ENCODE peak calls at places on chromosomes 4 and X, in eight cellular contexts. One of them, this sample, is unnamed.

GRCh38 chrX:110806145-110806544 is 10.5 kb upstream of the CHRDL1 start:
- DNase-seq in foreskin keratinocyte: no peak
- DNase-seq in hepatocyte: no peak
- DNase-seq in endothelial cell: no peak
- DNase-seq in upper lobe of left lung: no peak
- DNase-seq in tibial artery: no peak
- DNase-seq in right lobe of liver: no peak
- DNase-seq in right atrium auricular region: no peak
- DNase-seq in this sample: no peak

GRCh38 chr4:159290321-159291030 is 187.6 kb downstream of the RAPGEF2 start:
- DNase-seq in tibial artery: no peak
- DNase-seq in foreskin keratinocyte: peak
- DNase-seq in right atrium auricular region: no peak
- DNase-seq in hepatocyte: no peak
- DNase-seq in right lobe of liver: no peak
- DNase-seq in endothelial cell: no peak
- DNase-seq in upper lobe of left lung: no peak
- DNase-seq in this sample: no peak

GRCh38 chrX:7076245-7076661 is 71.3 kb upstream of the STS start:
- DNase-seq in endothelial cell: no peak
- DNase-seq in foreskin keratinocyte: no peak
- DNase-seq in upper lobe of left lung: no peak
- DNase-seq in right lobe of liver: peak
- DNase-seq in hepatocyte: no peak
- DNase-seq in right atrium auricular region: no peak
- DNase-seq in tibial artery: no peak
- DNase-seq in this sample: no peak

GRCh38 chrX:129534816-129535578 is 5.1 kb upstream of the OCRL start:
- DNase-seq in upper lobe of left lung: no peak
- DNase-seq in right atrium auricular region: no peak
- DNase-seq in endothelial cell: no peak
- DNase-seq in right lobe of liver: no peak
- DNase-seq in hepatocyte: no peak
- DNase-seq in tibial artery: no peak
- DNase-seq in foreskin keratinocyte: peak
- DNase-seq in this sample: no peak

GRCh38 chr4:498328-498919 is 532 bp downstream of the ZNF721 start:
- DNase-seq in hepatocyte: no peak
- DNase-seq in upper lobe of left lung: no peak
- DNase-seq in right atrium auricular region: no peak
- DNase-seq in right lobe of liver: no peak
- DNase-seq in tibial artery: no peak
- DNase-seq in foreskin keratinocyte: no peak
- DNase-seq in endothelial cell: no peak
- DNase-seq in this sample: no peak

GRCh38 chr4:8238061-8238511 is 31.5 kb upstream of the HTRA3 start:
- DNase-seq in foreskin keratinocyte: no peak
- DNase-seq in hepatocyte: peak
- DNase-seq in upper lobe of left lung: peak
- DNase-seq in right atrium auricular region: no peak
- DNase-seq in endothelial cell: no peak
- DNase-seq in tibial artery: no peak
- DNase-seq in right lobe of liver: peak
- DNase-seq in this sample: peak

GRCh38 chrX:153481043-153481442 is 10.7 kb upstream of the HAUS7 start:
- DNase-seq in tibial artery: no peak
- DNase-seq in right atrium auricular region: no peak
- DNase-seq in upper lobe of left lung: no peak
- DNase-seq in right lobe of liver: no peak
- DNase-seq in foreskin keratinocyte: no peak
- DNase-seq in endothelial cell: no peak
- DNase-seq in hepatocyte: no peak
- DNase-seq in this sample: no peak

GRCh38 chr4:1326751-1327525 is 20.1 kb upstream of the UVSSA start:
- DNase-seq in right atrium auricular region: no peak
- DNase-seq in right lobe of liver: peak
- DNase-seq in endothelial cell: no peak
- DNase-seq in tibial artery: no peak
- DNase-seq in foreskin keratinocyte: no peak
- DNase-seq in upper lobe of left lung: peak
- DNase-seq in hepatocyte: no peak
- DNase-seq in this sample: no peak

GRCh38 chr4:127782275-127783025 is at the start of gene HSPA4L:
- DNase-seq in right lobe of liver: peak
- DNase-seq in endothelial cell: peak
- DNase-seq in upper lobe of left lung: peak
- DNase-seq in hepatocyte: peak
- DNase-seq in foreskin keratinocyte: peak
- DNase-seq in tibial artery: peak
- DNase-seq in right atrium auricular region: peak
- DNase-seq in this sample: peak

GRCh38 chrX:9677098-9677739 is 88.4 kb downstream of the GPR143 start:
- DNase-seq in tibial artery: no peak
- DNase-seq in right atrium auricular region: no peak
- DNase-seq in upper lobe of left lung: no peak
- DNase-seq in endothelial cell: no peak
- DNase-seq in hepatocyte: no peak
- DNase-seq in right lobe of liver: no peak
- DNase-seq in foreskin keratinocyte: peak
- DNase-seq in this sample: no peak

GRCh38 chr4:109574443-109574850 is 14.4 kb downstream of the MCUB start:
- DNase-seq in tibial artery: no peak
- DNase-seq in hepatocyte: peak
- DNase-seq in endothelial cell: no peak
- DNase-seq in foreskin keratinocyte: no peak
- DNase-seq in right lobe of liver: no peak
- DNase-seq in right atrium auricular region: no peak
- DNase-seq in upper lobe of left lung: no peak
- DNase-seq in this sample: no peak

GRCh38 chr4:183299464-183299863 is 20.6 kb downstream of the CLDN22 start:
- DNase-seq in upper lobe of left lung: no peak
- DNase-seq in right atrium auricular region: no peak
- DNase-seq in hepatocyte: no peak
- DNase-seq in right lobe of liver: no peak
- DNase-seq in endothelial cell: no peak
- DNase-seq in foreskin keratinocyte: no peak
- DNase-seq in tibial artery: no peak
- DNase-seq in this sample: no peak

GRCh38 chr4:94507708-94508107 is 56.0 kb downstream of the PDLIM5 start:
- DNase-seq in right lobe of liver: no peak
- DNase-seq in right atrium auricular region: peak
- DNase-seq in tibial artery: peak
- DNase-seq in endothelial cell: no peak
- DNase-seq in foreskin keratinocyte: peak
- DNase-seq in upper lobe of left lung: no peak
- DNase-seq in hepatocyte: peak
- DNase-seq in this sample: no peak

GRCh38 chr4:87465739-87466366 is 43.5 kb downstream of the NUDT9 start:
- DNase-seq in endothelial cell: peak
- DNase-seq in tibial artery: no peak
- DNase-seq in right atrium auricular region: no peak
- DNase-seq in foreskin keratinocyte: no peak
- DNase-seq in upper lobe of left lung: no peak
- DNase-seq in hepatocyte: peak
- DNase-seq in right lobe of liver: no peak
- DNase-seq in this sample: no peak

GRCh38 chr4:139692300-139693012 is 26.8 kb downstream of the MGST2 start:
- DNase-seq in right atrium auricular region: no peak
- DNase-seq in endothelial cell: peak
- DNase-seq in tibial artery: no peak
- DNase-seq in upper lobe of left lung: no peak
- DNase-seq in foreskin keratinocyte: no peak
- DNase-seq in right lobe of liver: no peak
- DNase-seq in hepatocyte: peak
- DNase-seq in this sample: no peak

GRCh38 chr4:110514889-110515479 is 39.0 kb downstream of the ENPEP start:
- DNase-seq in foreskin keratinocyte: no peak
- DNase-seq in right lobe of liver: no peak
- DNase-seq in right atrium auricular region: no peak
- DNase-seq in endothelial cell: no peak
- DNase-seq in tibial artery: no peak
- DNase-seq in upper lobe of left lung: no peak
- DNase-seq in hepatocyte: peak
- DNase-seq in this sample: no peak

GRCh38 chr4:112352736-112353135 is 55.6 kb downstream of the ALPK1 start:
- DNase-seq in tibial artery: no peak
- DNase-seq in foreskin keratinocyte: no peak
- DNase-seq in right atrium auricular region: no peak
- DNase-seq in right lobe of liver: no peak
- DNase-seq in hepatocyte: no peak
- DNase-seq in endothelial cell: no peak
- DNase-seq in upper lobe of left lung: no peak
- DNase-seq in this sample: no peak

GRCh38 chr4:112343330-112343729 is 46.2 kb downstream of the ALPK1 start:
- DNase-seq in endothelial cell: no peak
- DNase-seq in right lobe of liver: no peak
- DNase-seq in tibial artery: no peak
- DNase-seq in right atrium auricular region: no peak
- DNase-seq in foreskin keratinocyte: no peak
- DNase-seq in upper lobe of left lung: no peak
- DNase-seq in hepatocyte: no peak
- DNase-seq in this sample: no peak

GRCh38 chr4:112348488-112349158 is 51.5 kb downstream of the ALPK1 start:
- DNase-seq in right lobe of liver: no peak
- DNase-seq in right atrium auricular region: peak
- DNase-seq in foreskin keratinocyte: no peak
- DNase-seq in tibial artery: peak
- DNase-seq in endothelial cell: peak
- DNase-seq in hepatocyte: peak
- DNase-seq in upper lobe of left lung: no peak
- DNase-seq in this sample: no peak
- TF ChIP-seq CTCF in right lobe of liver: no peak
- TF ChIP-seq CTCF in right atrium auricular region: peak
- TF ChIP-seq CTCF in foreskin keratinocyte: peak
- TF ChIP-seq CTCF in tibial artery: no peak
- TF ChIP-seq CTCF in endothelial cell: no peak
- TF ChIP-seq CTCF in hepatocyte: peak
- TF ChIP-seq CTCF in upper lobe of left lung: no peak
- TF ChIP-seq CTCF in this sample: no peak

DNA sequence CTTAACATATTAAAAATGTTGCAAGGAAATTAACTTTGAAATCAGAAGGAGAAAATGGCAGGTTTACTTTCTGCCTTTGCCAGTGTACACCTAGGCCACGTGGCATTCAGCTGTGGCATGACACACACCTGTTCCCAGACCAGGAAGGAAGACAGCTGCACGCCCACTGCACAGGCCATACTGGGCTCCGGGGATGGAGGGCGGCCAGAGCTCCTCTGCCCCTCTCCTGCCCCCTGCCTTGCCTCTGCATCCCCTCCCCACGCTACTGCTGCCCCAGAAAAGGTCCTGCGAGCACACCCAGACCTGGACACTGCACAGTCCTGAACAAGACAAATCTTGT is 68.4 kb downstream of the GATB start:
- DNase-seq in right atrium auricular region: no peak
- DNase-seq in hepatocyte: no peak
- DNase-seq in foreskin keratinocyte: no peak
- DNase-seq in right lobe of liver: no peak
- DNase-seq in upper lobe of left lung: peak
- DNase-seq in tibial artery: no peak
- DNase-seq in endothelial cell: no peak
- DNase-seq in this sample: no peak
- TF ChIP-seq CTCF in right atrium auricular region: no peak
- TF ChIP-seq CTCF in hepatocyte: no peak
- TF ChIP-seq CTCF in foreskin keratinocyte: no peak
- TF ChIP-seq CTCF in right lobe of liver: no peak
- TF ChIP-seq CTCF in upper lobe of left lung: no peak
- TF ChIP-seq CTCF in tibial artery: no peak
- TF ChIP-seq CTCF in endothelial cell: no peak
- TF ChIP-seq CTCF in this sample: no peak

DNA sequence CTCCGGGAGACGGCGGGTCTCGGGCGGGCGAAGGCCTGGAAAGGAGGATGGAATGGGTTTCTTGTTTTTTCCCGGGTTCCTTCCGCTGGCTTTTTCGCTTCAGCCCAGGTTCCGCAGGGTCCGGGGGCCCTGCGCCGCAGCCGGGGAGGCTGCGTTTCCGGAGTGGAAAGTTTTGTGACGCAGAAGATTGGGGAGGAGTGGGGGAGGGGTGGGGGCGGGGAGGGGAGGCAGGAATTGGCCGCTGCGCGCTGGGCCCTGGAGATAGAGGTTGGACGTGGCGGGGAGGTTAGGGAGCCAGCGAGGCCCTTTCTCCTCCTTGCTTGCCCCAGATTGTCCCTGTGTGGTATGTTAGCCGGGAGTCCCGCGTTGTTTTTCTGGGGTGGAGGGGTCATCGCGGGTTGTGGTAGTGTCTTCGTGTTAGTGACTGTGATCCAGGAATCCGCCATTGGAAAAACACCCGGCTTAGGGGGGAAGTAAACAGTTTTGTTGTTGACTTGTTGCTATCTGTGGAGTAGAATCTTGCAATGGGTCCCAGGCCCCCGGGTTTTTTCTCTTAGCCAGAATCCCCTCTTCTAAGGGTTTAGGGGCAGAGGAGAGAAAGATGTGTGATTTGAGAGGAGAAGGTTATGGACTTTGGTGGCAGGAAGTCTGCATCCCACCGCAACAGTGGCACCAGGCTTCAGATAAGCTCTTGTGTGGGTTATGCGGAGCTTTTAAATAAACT is 1.1 kb downstream of the DDX3X start:
- DNase-seq in hepatocyte: peak
- DNase-seq in foreskin keratinocyte: no peak
- DNase-seq in right atrium auricular region: peak
- DNase-seq in endothelial cell: peak
- DNase-seq in right lobe of liver: peak
- DNase-seq in tibial artery: peak
- DNase-seq in upper lobe of left lung: no peak
- DNase-seq in this sample: peak
- TF ChIP-seq CTCF in hepatocyte: no peak
- TF ChIP-seq CTCF in foreskin keratinocyte: no peak
- TF ChIP-seq CTCF in right atrium auricular region: no peak
- TF ChIP-seq CTCF in endothelial cell: no peak
- TF ChIP-seq CTCF in right lobe of liver: no peak
- TF ChIP-seq CTCF in tibial artery: no peak
- TF ChIP-seq CTCF in upper lobe of left lung: no peak
- TF ChIP-seq CTCF in this sample: no peak

GRCh38 chrX:3540105-3540504 is 173.3 kb downstream of the PRKX start:
- DNase-seq in endothelial cell: no peak
- DNase-seq in right lobe of liver: no peak
- DNase-seq in tibial artery: no peak
- DNase-seq in right atrium auricular region: no peak
- DNase-seq in foreskin keratinocyte: no peak
- DNase-seq in hepatocyte: no peak
- DNase-seq in upper lobe of left lung: no peak
- DNase-seq in this sample: no peak

GRCh38 chrX:3545901-3546300 is 167.5 kb downstream of the PRKX start:
- DNase-seq in tibial artery: no peak
- DNase-seq in upper lobe of left lung: no peak
- DNase-seq in right atrium auricular region: no peak
- DNase-seq in endothelial cell: no peak
- DNase-seq in right lobe of liver: no peak
- DNase-seq in foreskin keratinocyte: peak
- DNase-seq in hepatocyte: no peak
- DNase-seq in this sample: no peak

DNA sequence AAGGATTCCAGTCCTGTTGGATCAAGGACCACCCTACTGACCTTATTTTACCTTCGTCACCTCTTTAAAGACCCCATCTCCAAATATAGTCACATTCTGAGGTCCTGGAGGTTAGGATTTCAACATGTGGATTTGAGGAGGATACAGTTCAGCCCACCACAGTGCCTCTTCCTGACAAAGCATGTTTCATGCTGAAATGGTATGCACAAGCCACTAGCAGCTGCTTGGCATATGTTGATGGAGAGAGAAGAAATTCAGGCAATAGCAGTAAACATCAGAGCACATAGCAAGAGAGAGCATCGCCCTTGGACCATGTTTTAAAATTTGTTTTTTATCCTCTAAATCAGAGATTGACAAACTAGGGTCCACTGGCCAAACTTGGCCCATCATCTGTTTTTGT is 172.1 kb downstream of the PRKX start:
- DNase-seq in hepatocyte: no peak
- DNase-seq in right atrium auricular region: no peak
- DNase-seq in endothelial cell: no peak
- DNase-seq in right lobe of liver: no peak
- DNase-seq in upper lobe of left lung: no peak
- DNase-seq in foreskin keratinocyte: no peak
- DNase-seq in tibial artery: no peak
- DNase-seq in this sample: no peak
- TF ChIP-seq CTCF in hepatocyte: no peak
- TF ChIP-seq CTCF in right atrium auricular region: no peak
- TF ChIP-seq CTCF in endothelial cell: no peak
- TF ChIP-seq CTCF in right lobe of liver: no peak
- TF ChIP-seq CTCF in upper lobe of left lung: no peak
- TF ChIP-seq CTCF in foreskin keratinocyte: no peak
- TF ChIP-seq CTCF in tibial artery: no peak
- TF ChIP-seq CTCF in this sample: no peak